ENCODE peak calls at places on chromosomes 16 and 17, in four cellular contexts. S is neuronal stem cell, V is NCI-H1092 treated with DMSO at 0.1 percent for 48 hours, Y is AML-193. R is an unnamed sample.

GRCh38 chr17:15513058-15513858 is 45.8 kb upstream of the CDRT4 start:
- DNase-seq in S (no peak), V (no peak), Y (no peak), R (peak; percentile 63)

GRCh38 chr16:77946834-77947233 is 75.5 kb upstream of the CLEC3A start:
- DNase-seq in S (peak; percentile 53), V (no peak), Y (no peak), R (no peak)

GRCh38 chr17:78358538-78359215 is 1.2 kb downstream of the SOCS3 start:
- DNase-seq in S (no peak), V (no peak), Y (no peak), R (peak; percentile 60)

GRCh38 chr16:51510416-51510815 is 359.3 kb upstream of the SALL1 start:
- DNase-seq in S (no peak), V (no peak), Y (no peak), R (no peak)

GRCh38 chr17:1197781-1198490 is 18.2 kb upstream of the ABR start:
- DNase-seq in S (no peak), V (no peak), Y (peak; percentile 81), R (peak; percentile 64)

GRCh38 chr17:57021226-57021940 is 43.5 kb downstream of the SCPEP1 start:
- DNase-seq in S (no peak), V (peak; percentile 4), Y (no peak), R (no peak)

GRCh38 chr16:4736546-4736945 is 2.2 kb downstream of the DNAAF8 start:
- DNase-seq in S (no peak), V (no peak), Y (no peak), R (no peak)

GRCh38 chr16:78988361-78988992 is 612.1 kb downstream of the MAF start:
- DNase-seq in S (no peak), V (no peak), Y (no peak), R (no peak)

GRCh38 chr16:85592700-85593502 is 20.2 kb upstream of the GSE1 start:
- DNase-seq in S (no peak), V (no peak), Y (no peak), R (peak; percentile 47)

GRCh38 chr17:69967910-69968411 is 107.1 kb upstream of the KCNJ16 start:
- DNase-seq in S (no peak), V (no peak), Y (no peak), R (peak; percentile 100)

GRCh38 chr16:5056347-5056746 is 9.4 kb downstream of the C16orf89 start:
- DNase-seq in S (no peak), V (peak; percentile 16), Y (peak; percentile 21), R (no peak)

GRCh38 chr16:88854306-88855111 is 2.2 kb downstream of the GALNS start:
- DNase-seq in S (no peak), V (no peak), Y (no peak), R (no peak)

GRCh38 chr17:5667871-5668270 is 83.6 kb upstream of the NLRP1 start:
- DNase-seq in S (no peak), V (peak; percentile 1), Y (no peak), R (no peak)

GRCh38 chr17:36934759-36935630 is 2.3 kb upstream of the LHX1 start:
- DNase-seq in S (no peak), V (no peak), Y (no peak), R (no peak)

GRCh38 chr17:1629647-1630310 is 1.1 kb upstream of the SLC43A2 start:
- DNase-seq in S (no peak), V (no peak), Y (peak; percentile 7), R (peak; percentile 52)

GRCh38 chr17:67559381-67559966 is 158.3 kb upstream of the NOL11 start:
- DNase-seq in S (no peak), V (no peak), Y (no peak), R (no peak)

GRCh38 chr16:82412770-82413169 is 214.0 kb upstream of the CDH13 start:
- DNase-seq in S (no peak), V (no peak), Y (no peak), R (no peak)

GRCh38 chr17:39399792-39400191 is 1.6 kb downstream of the FBXL20 start:
- DNase-seq in S (no peak), V (no peak), Y (no peak), R (no peak)

GRCh38 chr17:2705888-2706795 is 5.4 kb downstream of the CLUH start:
- DNase-seq in S (no peak), V (no peak), Y (no peak), R (no peak)

GRCh38 chr17:81158688-81159590 is 6.4 kb upstream of the PVALEF start:
- DNase-seq in S (no peak), V (no peak), Y (no peak), R (no peak)

GRCh38 chr17:18224428-18225120 is 861 bp upstream of the LLGL1 start:
- DNase-seq in S (peak; percentile 95), V (no peak), Y (no peak), R (no peak)

GRCh38 chr17:4945176-4945943 is 3.0 kb downstream of the PFN1 start:
- DNase-seq in S (no peak), V (no peak), Y (peak; percentile 27), R (peak; percentile 91)

GRCh38 chr17:11780621-11781020 is 182.4 kb downstream of the DNAH9 start:
- DNase-seq in S (no peak), V (no peak), Y (no peak), R (no peak)

GRCh38 chr17:19368119-19368660 is 5.7 kb upstream of the B9D1 start:
- DNase-seq in S (no peak), V (no peak), Y (no peak), R (no peak)

GRCh38 chr16:54912720-54913119 is 17.9 kb upstream of the IRX5 start:
- DNase-seq in S (no peak), V (no peak), Y (no peak), R (no peak)

GRCh38 chr17:7440113-7440822 is 956 bp downstream of the FGF11 start:
- DNase-seq in S (peak; percentile 58), V (peak; percentile 65), Y (no peak), R (no peak)

GRCh38 chr17:56710986-56711385 is 117.5 kb downstream of the NOG start:
- DNase-seq in S (no peak), V (no peak), Y (no peak), R (no peak)

GRCh38 chr16:57624806-57625500 is 3.5 kb upstream of the ADGRG1 start:
- DNase-seq in S (no peak), V (peak; percentile 14), Y (no peak), R (peak; percentile 31)

GRCh38 chr16:48383877-48384304 is 1.3 kb downstream of the SIAH1 start:
- DNase-seq in S (no peak), V (peak; percentile 34), Y (no peak), R (no peak)

GRCh38 chr17:39742126-39742855 is 4.6 kb downstream of the GRB7 start:
- DNase-seq in S (no peak), V (no peak), Y (no peak), R (no peak)

GRCh38 chr17:33072421-33073175 is 81.0 kb downstream of the SPACA3 start:
- DNase-seq in S (no peak), V (no peak), Y (no peak), R (peak; percentile 9)